ENCODE peak calls at places on chromosome 9, in eight cellular contexts. Y is DMS79; L is nephron progenitor cell; Z is effector CD4-positive, alpha-beta T cell; B is NCI-H1417; K is stomach; N is stimulated activated CD4-positive, alpha-beta T cell treated with anti-CD3 and anti-CD28 coated beads, Interleukin-1b, Interleukin-23, amount 100 ng/mL, for 1 hour; G is stimulated activated CD8-positive, alpha-beta memory T cell treated with anti-CD3 and anti-CD28 coated beads, Interleukin-4, amount 100 ng/mL, for 4 hours. W is an unnamed sample.

GRCh38 chr9:68653141-68653595 is 51.9 kb upstream of the PIP5K1B start:
- DNase-seq in Y (no peak), L (no peak), B (no peak), N (no peak), K (no peak), G (no peak), Z (no peak), W (no peak)

GRCh38 chr9:98516205-98516896 is 192.4 kb downstream of the GABBR2 start:
- DNase-seq in G (no peak), L (no peak), Y (no peak), K (no peak), N (no peak), Z (no peak), B (no peak), W (no peak)

GRCh38 chr9:98614941-98615340 is 93.8 kb downstream of the GABBR2 start:
- DNase-seq in B (no peak), Z (no peak), G (no peak), L (no peak), Y (no peak), K (no peak), N (no peak), W (no peak)

GRCh38 chr9:135309763-135310125 is 169.8 kb upstream of the PPP1R26 start:
- DNase-seq in L (no peak), N (no peak), Z (no peak), K (no peak), B (no peak), G (no peak), Y (no peak), W (no peak)

GRCh38 chr9:20618361-20618799 is 3.9 kb downstream of the MLLT3 start:
- DNase-seq in Y (no peak), B (no peak), N (no peak), K (peak), Z (no peak), G (no peak), L (no peak), W (no peak)

GRCh38 chr9:93003552-93004407 is 54.7 kb upstream of the SUSD3 start:
- DNase-seq in L (peak), Z (peak), G (peak), K (peak), N (peak), B (peak), Y (peak), W (peak)

GRCh38 chr9:86487222-86487841 is 133.1 kb upstream of the TUT7 start:
- DNase-seq in Z (no peak), Y (no peak), B (peak), G (no peak), L (no peak), K (no peak), N (no peak), W (no peak)

GRCh38 chr9:14389146-14389545 is 75.2 kb upstream of the NFIB start:
- DNase-seq in Y (no peak), L (no peak), B (no peak), K (no peak), G (no peak), N (no peak), Z (no peak), W (no peak)

GRCh38 chr9:19498015-19498414 is 89.2 kb downstream of the ACER2 start:
- DNase-seq in L (no peak), K (no peak), Y (no peak), B (no peak), G (no peak), N (no peak), Z (no peak), W (no peak)

GRCh38 chr9:111566234-111566633 is 33.2 kb downstream of the PTGR1 start:
- DNase-seq in N (no peak), Y (no peak), B (no peak), L (no peak), G (no peak), K (no peak), Z (no peak), W (no peak)

GRCh38 chr9:130235558-130236435 is 29.8 kb upstream of the HMCN2 start:
- DNase-seq in N (peak), Z (peak), L (peak), K (peak), Y (peak), B (peak), G (peak), W (peak)

GRCh38 chr9:131676431-131676972 is 63.4 kb downstream of the RAPGEF1 start:
- DNase-seq in B (no peak), Z (peak), K (no peak), L (no peak), G (no peak), N (no peak), Y (no peak), W (no peak)

GRCh38 chr9:109238677-109239076 is 71.6 kb upstream of the FRRS1L start:
- DNase-seq in K (no peak), L (no peak), B (no peak), G (no peak), Z (no peak), N (no peak), Y (no peak), W (no peak)

GRCh38 chr9:97038909-97039781 is at the start of gene CTSV:
- DNase-seq in Z (peak), Y (peak), K (peak), B (peak), G (peak), L (peak), N (peak), W (peak)

GRCh38 chr9:6592231-6592630 is 53.3 kb downstream of the GLDC start:
- DNase-seq in Y (no peak), K (no peak), G (no peak), L (no peak), Z (no peak), N (no peak), B (no peak), W (no peak)

GRCh38 chr9:6687180-6687579 is 41.7 kb upstream of the GLDC start:
- DNase-seq in K (no peak), Y (no peak), B (no peak), L (no peak), G (no peak), N (no peak), Z (no peak), W (no peak)

GRCh38 chr9:133154097-133154989 is 9.4 kb downstream of the GBGT1 start:
- DNase-seq in N (no peak), K (no peak), L (no peak), Y (no peak), Z (no peak), B (no peak), G (no peak), W (no peak)

GRCh38 chr9:87479801-87480201 is 17.9 kb upstream of the DAPK1 start:
- DNase-seq in B (no peak), Y (no peak), Z (no peak), G (no peak), N (no peak), K (no peak), L (no peak), W (no peak)

GRCh38 chr9:104740596-104740995 is 6.9 kb upstream of the NIPSNAP3A start:
- DNase-seq in N (no peak), Y (no peak), B (no peak), G (no peak), K (no peak), Z (no peak), L (no peak), W (no peak)

GRCh38 chr9:136052433-136052880 is 42.6 kb downstream of the NACC2 start:
- DNase-seq in B (no peak), Z (no peak), N (no peak), G (no peak), L (peak), Y (no peak), K (peak), W (no peak)

GRCh38 chr9:116144038-116144437 is 9.6 kb upstream of the PAPPA start:
- DNase-seq in Z (no peak), Y (no peak), B (no peak), N (no peak), K (no peak), L (no peak), G (no peak), W (no peak)

GRCh38 chr9:98888794-98889495 is 54.8 kb upstream of the COL15A1 start:
- DNase-seq in B (no peak), N (no peak), Y (no peak), L (no peak), K (no peak), Z (no peak), G (no peak), W (no peak)

GRCh38 chr9:129349571-129349947 is 171.5 kb upstream of the IER5L start:
- DNase-seq in K (no peak), Y (no peak), Z (no peak), G (no peak), N (no peak), B (no peak), L (no peak), W (no peak)

GRCh38 chr9:87107072-87107471 is 159.8 kb upstream of the GAS1 start:
- DNase-seq in Z (no peak), N (no peak), K (no peak), B (no peak), Y (no peak), G (no peak), L (no peak), W (no peak)

GRCh38 chr9:38352716-38353334 is 39.7 kb upstream of the ALDH1B1 start:
- DNase-seq in K (no peak), G (no peak), N (no peak), L (no peak), B (no peak), Z (no peak), Y (no peak), W (no peak)

GRCh38 chr9:127814619-127815511 is 12.2 kb downstream of the FPGS start:
- DNase-seq in K (no peak), Z (no peak), B (no peak), G (no peak), Y (no peak), N (no peak), L (no peak), W (no peak)

GRCh38 chr9:127809002-127809561 is 6.4 kb downstream of the FPGS start:
- DNase-seq in G (no peak), K (no peak), N (no peak), Z (no peak), B (no peak), Y (no peak), L (no peak), W (no peak)

GRCh38 chr9:123081824-123082223 is 48.4 kb downstream of the GPR21 start:
- DNase-seq in B (no peak), K (no peak), L (peak), N (no peak), Z (no peak), G (no peak), Y (no peak), W (peak)

GRCh38 chr9:109894921-109895758 is 115.1 kb downstream of the PALM2AKAP2 start:
- DNase-seq in G (no peak), N (no peak), L (no peak), Y (no peak), K (no peak), Z (no peak), B (no peak), W (no peak)

GRCh38 chr9:13020706-13021105 is 245.9 kb downstream of the LURAP1L start:
- DNase-seq in Z (no peak), K (no peak), L (no peak), G (no peak), Y (no peak), N (no peak), B (no peak), W (no peak)

GRCh38 chr9:700365-701282 is 140.9 kb upstream of the DMRT1 start:
- DNase-seq in N (no peak), B (peak), Z (no peak), L (no peak), K (no peak), G (no peak), Y (peak), W (no peak)

GRCh38 chr9:33080534-33080933 is 4.1 kb upstream of the SMU1 start:
- DNase-seq in G (no peak), Y (no peak), B (no peak), K (no peak), N (no peak), Z (no peak), L (no peak), W (no peak)

GRCh38 chr9:92294297-92294676 is 790 bp upstream of the IARS1 start:
- DNase-seq in Y (no peak), G (no peak), B (no peak), Z (no peak), N (no peak), L (no peak), K (no peak), W (peak)

GRCh38 chr9:20512106-20512505 is 110.2 kb downstream of the MLLT3 start:
- DNase-seq in G (no peak), L (no peak), K (no peak), Y (no peak), N (no peak), B (no peak), Z (no peak), W (no peak)

W was measured in WERI-Rb-1.